ENCODE peak calls at places on chromosomes 13 and 19, in seven cellular contexts. U, G, V, N, K, H and D are unnamed samples.
A peak's percentile ranks its signal among the peaks of the same experiment; 100 is the strongest.

GRCh38 chr19:56837892-56838679 is 2.4 kb downstream of the PEG3 start:
- DNase-seq in U (no peak), G (no peak), V (no peak), N (no peak), K (no peak), H (no peak), D (no peak)

GRCh38 chr19:19463348-19464117 is 51.8 kb downstream of the TSSK6 start:
- DNase-seq in U (no peak), G (no peak), V (no peak), N (no peak), K (no peak), H (no peak), D (no peak)

GRCh38 chr19:33226550-33227241 is 1.0 kb upstream of the SLC7A10 start:
- DNase-seq in U (no peak), G (no peak), V (no peak), N (no peak), K (peak; percentile 67), H (no peak), D (no peak)

GRCh38 chr13:52737900-52738299 is 1.7 kb downstream of the CNMD start:
- DNase-seq in U (no peak), G (no peak), V (no peak), N (no peak), K (no peak), H (no peak), D (no peak)

GRCh38 chr13:114118086-114118762 is 14.2 kb downstream of the RASA3 start:
- DNase-seq in U (no peak), G (no peak), V (no peak), N (no peak), K (no peak), H (no peak), D (peak; percentile 60)

GRCh38 chr13:67200183-67200582 is 30.0 kb downstream of the PCDH9 start:
- DNase-seq in U (no peak), G (no peak), V (no peak), N (no peak), K (no peak), H (no peak), D (no peak)

GRCh38 chr19:8504171-8504570 is 1.7 kb upstream of the PRAM1 start:
- DNase-seq in U (no peak), G (no peak), V (peak; percentile 29), N (no peak), K (no peak), H (no peak), D (no peak)

GRCh38 chr19:43290568-43291359 is 21.4 kb upstream of the PSG9 start:
- DNase-seq in U (no peak), G (no peak), V (no peak), N (no peak), K (no peak), H (no peak), D (peak; percentile 48)

GRCh38 chr13:113117335-113117872 is 5.2 kb upstream of the F10 start:
- DNase-seq in U (no peak), G (no peak), V (no peak), N (no peak), K (no peak), H (no peak), D (no peak)

GRCh38 chr13:46341112-46341711 is 45.8 kb downstream of the RUBCNL start:
- DNase-seq in U (peak; percentile 25), G (peak; percentile 8), V (no peak), N (no peak), K (no peak), H (no peak), D (peak; percentile 2)

GRCh38 chr13:40102854-40103253 is 447.4 kb downstream of the COG6 start:
- DNase-seq in U (peak; percentile 51), G (peak; percentile 83), V (no peak), N (peak; percentile 44), K (peak; percentile 86), H (no peak), D (no peak)

GRCh38 chr19:1651061-1651547 is 1.3 kb downstream of the TCF3 start:
- DNase-seq in U (no peak), G (peak; percentile 53), V (no peak), N (peak; percentile 74), K (peak; percentile 89), H (no peak), D (no peak)

GRCh38 chr13:80654638-80655249 is 313.8 kb upstream of the SPRY2 start:
- DNase-seq in U (no peak), G (no peak), V (no peak), N (no peak), K (no peak), H (no peak), D (no peak)

GRCh38 chr13:36736119-36736726 is 62.4 kb downstream of the SERTM1 start:
- DNase-seq in U (peak; percentile 5), G (peak; percentile 12), V (peak; percentile 23), N (peak; percentile 51), K (no peak), H (no peak), D (peak; percentile 18)

GRCh38 chr19:14830702-14831101 is 4.3 kb downstream of the OR7A5 start:
- DNase-seq in U (no peak), G (no peak), V (no peak), N (no peak), K (no peak), H (no peak), D (peak; percentile 54)

GRCh38 chr13:103948477-103948876 is 882.3 kb upstream of the SLC10A2 start:
- DNase-seq in U (no peak), G (no peak), V (no peak), N (no peak), K (no peak), H (no peak), D (no peak)

GRCh38 chr13:50969691-50970090 is 60.1 kb downstream of the RNASEH2B start:
- DNase-seq in U (no peak), G (no peak), V (peak; percentile 17), N (no peak), K (no peak), H (no peak), D (no peak)

GRCh38 chr13:35527451-35527850 is 51.0 kb upstream of the MAB21L1 start:
- DNase-seq in U (no peak), G (no peak), V (no peak), N (no peak), K (no peak), H (no peak), D (no peak)